ENCODE peak calls at places on chromosomes 11 and 22, in seven cellular contexts. Q is heart left ventricle, N is HCT116, C is esophagus muscularis mucosa, B is vagina, K is cardiac fibroblast, D is ovary. X is an unnamed sample.

GRCh38 chr11:64743591-64744543 is at the start of gene RASGRP2:
- DNase-seq in Q (peak; percentile 93), N (no peak), C (no peak), B (no peak), K (peak; percentile 28), D (peak; percentile 72), X (no peak)

GRCh38 chr11:95042906-95043305 is 6.3 kb upstream of the KDM4F start:
- DNase-seq in Q (no peak), N (no peak), C (peak; percentile 45), B (no peak), K (no peak), D (no peak), X (no peak)

GRCh38 chr11:124942446-124943202 is 6.8 kb upstream of the HEPACAM start:
- DNase-seq in Q (no peak), N (no peak), C (no peak), B (no peak), K (no peak), D (no peak), X (no peak)

GRCh38 chr11:69834811-69835800 is 15.9 kb upstream of the FGF3 start:
- DNase-seq in Q (no peak), N (no peak), C (no peak), B (no peak), K (no peak), D (no peak), X (no peak)

GRCh38 chr22:18076060-18076497 is 1.7 kb upstream of the PEX26 start:
- DNase-seq in Q (peak; percentile 69), N (peak; percentile 75), C (no peak), B (no peak), K (peak; percentile 94), D (peak; percentile 62), X (peak; percentile 84)

GRCh38 chr11:27282141-27282590 is 80.8 kb downstream of the CCDC34 start:
- DNase-seq in Q (peak; percentile 79), N (no peak), C (no peak), B (no peak), K (peak; percentile 92), D (peak; percentile 76), X (no peak)

GRCh38 chr22:37843746-37844089 is 416 bp downstream of the ANKRD54 start:
- DNase-seq in Q (peak; percentile 64), N (no peak), C (peak; percentile 93), B (no peak), K (no peak), D (peak; percentile 77), X (no peak)

GRCh38 chr22:27602390-27602789 is 199.2 kb downstream of the MN1 start:
- DNase-seq in Q (no peak), N (no peak), C (no peak), B (no peak), K (no peak), D (no peak), X (no peak)

GRCh38 chr11:100574894-100575769 is 112.0 kb upstream of the ARHGAP42 start:
- DNase-seq in Q (no peak), N (peak; percentile 13), C (no peak), B (no peak), K (peak; percentile 45), D (no peak), X (peak; percentile 61)

GRCh38 chr22:49100764-49101163 is 726.9 kb downstream of the BRD1 start:
- DNase-seq in Q (no peak), N (no peak), C (no peak), B (no peak), K (no peak), D (no peak), X (no peak)

GRCh38 chr11:22634897-22635629 is 9.4 kb upstream of the FANCF start:
- DNase-seq in Q (peak; percentile 34), N (no peak), C (no peak), B (no peak), K (peak; percentile 26), D (no peak), X (peak; percentile 35)

GRCh38 chr22:29184886-29185575 is 20.7 kb upstream of the EMID1 start:
- DNase-seq in Q (no peak), N (no peak), C (no peak), B (peak; percentile 67), K (no peak), D (no peak), X (no peak)

GRCh38 chr11:118224512-118225180 is at the start of gene JAML:
- DNase-seq in Q (no peak), N (no peak), C (no peak), B (no peak), K (no peak), D (no peak), X (no peak)

GRCh38 chr11:109123811-109124787 is 297.9 kb upstream of the C11orf87 start:
- DNase-seq in Q (peak; percentile 75), N (no peak), C (no peak), B (no peak), K (peak; percentile 58), D (no peak), X (no peak)

GRCh38 chr11:10505278-10506012 is 35.5 kb downstream of the RNF141 start:
- DNase-seq in Q (no peak), N (no peak), C (no peak), B (no peak), K (no peak), D (no peak), X (no peak)

GRCh38 chr11:103051986-103052385 is 40.0 kb downstream of the DCUN1D5 start:
- DNase-seq in Q (no peak), N (no peak), C (no peak), B (no peak), K (no peak), D (no peak), X (no peak)

GRCh38 chr22:30310881-30311771 is 15.6 kb downstream of the TBC1D10A start:
- DNase-seq in Q (peak; percentile 89), N (no peak), C (peak; percentile 93), B (no peak), K (peak; percentile 89), D (peak; percentile 84), X (no peak)

GRCh38 chr11:57474017-57474750 is 13.9 kb downstream of the RTN4RL2 start:
- DNase-seq in Q (no peak), N (no peak), C (no peak), B (no peak), K (peak; percentile 60), D (no peak), X (no peak)

GRCh38 chr11:27282806-27283205 is 80.2 kb downstream of the CCDC34 start:
- DNase-seq in Q (peak; percentile 27), N (no peak), C (no peak), B (no peak), K (peak; percentile 43), D (peak; percentile 34), X (no peak)

GRCh38 chr11:133238455-133238854 is 293.8 kb downstream of the OPCML start:
- DNase-seq in Q (no peak), N (no peak), C (no peak), B (no peak), K (no peak), D (no peak), X (no peak)

GRCh38 chr11:70364745-70365535 is 33.4 kb upstream of the CTTN start:
- DNase-seq in Q (no peak), N (no peak), C (peak; percentile 70), B (no peak), K (no peak), D (no peak), X (no peak)

GRCh38 chr11:117554601-117555333 is 227.1 kb downstream of the CEP164 start:
- DNase-seq in Q (no peak), N (no peak), C (no peak), B (no peak), K (no peak), D (no peak), X (peak; percentile 32)

GRCh38 chr11:133930767-133931448 is 25.9 kb downstream of the IGSF9B start:
- DNase-seq in Q (no peak), N (no peak), C (no peak), B (no peak), K (peak; percentile 10), D (no peak), X (no peak)

GRCh38 chr11:6259638-6260019 is at the start of gene CCKBR:
- DNase-seq in Q (no peak), N (no peak), C (no peak), B (no peak), K (no peak), D (peak; percentile 50), X (no peak)

GRCh38 chr11:128304666-128305485 is 282.5 kb downstream of the ETS1 start:
- DNase-seq in Q (no peak), N (no peak), C (peak; percentile 62), B (no peak), K (no peak), D (no peak), X (no peak)

GRCh38 chr11:103894034-103894433 is 142.4 kb upstream of the DDI1 start:
- DNase-seq in Q (no peak), N (no peak), C (no peak), B (no peak), K (no peak), D (no peak), X (no peak)

GRCh38 chr11:87421422-87421821 is 383.7 kb downstream of the TMEM135 start:
- DNase-seq in Q (peak; percentile 22), N (peak; percentile 68), C (peak; percentile 91), B (no peak), K (peak; percentile 89), D (no peak), X (peak; percentile 89)

GRCh38 chr11:46637546-46637945 is 20.2 kb downstream of the ATG13 start:
- DNase-seq in Q (no peak), N (no peak), C (no peak), B (no peak), K (no peak), D (no peak), X (no peak)

GRCh38 chr22:17565986-17566687 is 2.8 kb downstream of the SLC25A18 start:
- DNase-seq in Q (no peak), N (no peak), C (no peak), B (no peak), K (no peak), D (no peak), X (no peak)

GRCh38 chr11:86068138-86068861 is 584 bp downstream of the PICALM start:
- DNase-seq in Q (peak; percentile 54), N (no peak), C (peak; percentile 93), B (peak; percentile 88), K (peak; percentile 50), D (no peak), X (peak; percentile 25)

GRCh38 chr11:122095950-122096942 is 19.8 kb downstream of the BLID start:
- DNase-seq in Q (no peak), N (no peak), C (no peak), B (no peak), K (peak; percentile 64), D (no peak), X (no peak)
- H3K4me3 ChIP-seq in Q (no peak overlapping the region), N (no peak overlapping the region), C (peak overlapping the region; percentile 69), B (peak overlapping the region; percentile 32), K (peak overlapping the region; percentile 6), D (peak overlapping the region; percentile 58), X (no peak overlapping the region)

GRCh38 chr11:808427-809286 is 1.1 kb upstream of the RPLP2 start:
- DNase-seq in Q (no peak), N (no peak), C (no peak), B (peak; percentile 95), K (no peak), D (no peak), X (no peak)
- TF ChIP-seq CTCF in Q (no peak), N (no peak), C (no peak), B (no peak), K (no peak), D (no peak), X (no peak)

GRCh38 chr11:96486890-96487633 is 97.2 kb downstream of the JRKL start:
- DNase-seq in Q (no peak), N (no peak), C (peak; percentile 82), B (no peak), K (peak; percentile 31), D (no peak), X (peak; percentile 89)
- H3K4me3 ChIP-seq in Q (no peak overlapping the region), N (no peak overlapping the region), C (no peak overlapping the region), B (no peak overlapping the region), K (no peak overlapping the region), D (no peak overlapping the region), X (peak overlapping the region; percentile 10)

GRCh38 chr11:113260541-113260940 is 53.8 kb upstream of the TTC12 start:
- DNase-seq in Q (no peak), N (no peak), C (no peak), B (no peak), K (no peak), D (no peak), X (no peak)
- TF ChIP-seq CTCF in Q (no peak), N (no peak), C (no peak), B (no peak), K (no peak), D (no peak), X (no peak)